ENCODE peak calls at places on chromosome 2, in four cellular contexts. L is psoas muscle, P is heart left ventricle, G is uterus. U is an unnamed sample. For H3K36me3 and H3K9me3, the result is how much of the 10 kb centered on the place peaks cover.

GRCh38 chr2:209472871-209473270 is 49.0 kb downstream of the MAP2 start:
- DNase-seq in L (no peak), P (no peak), G (no peak), U (no peak)

GRCh38 chr2:235618039-235618438 is 124.2 kb downstream of the AGAP1 start:
- DNase-seq in L (no peak), P (no peak), G (no peak), U (no peak)

GRCh38 chr2:109185801-109186570 is 57.0 kb downstream of the SH3RF3 start:
- DNase-seq in P (peak), G (peak), L (peak), U (peak)

GRCh38 chr2:39119732-39120520 is 925 bp downstream of the SOS1 start:
- DNase-seq in L (peak), G (peak), P (peak), U (peak)

GRCh38 chr2:72116081-72116533 is 31.6 kb downstream of the CYP26B1 start:
- DNase-seq in G (no peak), P (no peak), L (no peak), U (no peak)

GRCh38 chr2:105800036-105800755 is 55.5 kb downstream of the NCK2 start:
- DNase-seq in G (no peak), L (no peak), P (no peak), U (no peak)

GRCh38 chr2:1688859-1689258 is 55.5 kb downstream of the PXDN start:
- DNase-seq in L (no peak), P (no peak), G (no peak), U (no peak)

GRCh38 chr2:203918839-203919238 is 17.7 kb upstream of the ICOS start:
- DNase-seq in P (no peak), L (no peak), G (no peak), U (no peak)

GRCh38 chr2:99403524-99403923 is 66.3 kb downstream of the EIF5B start:
- DNase-seq in L (no peak), G (no peak), P (peak), U (no peak)

GRCh38 chr2:49980774-49981173 is 826.5 kb upstream of the FSHR start:
- DNase-seq in L (no peak), G (no peak), P (no peak), U (no peak)

GRCh38 chr2:175022923-175023322 is 17.7 kb upstream of the CHN1 start:
- DNase-seq in P (no peak), L (no peak), G (no peak), U (no peak)

GRCh38 chr2:223865124-223865523 is 27.7 kb upstream of the AP1S3 start:
- DNase-seq in P (no peak), L (no peak), G (no peak), U (no peak)

GRCh38 chr2:73141896-73142295 is 29.1 kb upstream of the RAB11FIP5 start:
- DNase-seq in L (no peak), P (no peak), G (no peak), U (no peak)

GRCh38 chr2:181857471-181857870 is 34.1 kb upstream of the ITPRID2 start:
- DNase-seq in P (no peak), G (no peak), L (no peak), U (no peak)

GRCh38 chr2:98552499-98553179 is 55.7 kb downstream of the COA5 start:
- DNase-seq in G (no peak), P (no peak), L (no peak), U (no peak)

GRCh38 chr2:328761-329160 is 40.9 kb upstream of the ALKAL2 start:
- DNase-seq in G (no peak), L (no peak), P (no peak), U (no peak)

GRCh38 chr2:74922592-74923227 is 35.7 kb upstream of the POLE4 start:
- DNase-seq in P (no peak), G (no peak), L (no peak), U (no peak)

GRCh38 chr2:234703258-234703657 is 206.4 kb upstream of the ARL4C start:
- DNase-seq in P (no peak), G (no peak), L (no peak), U (no peak)

GRCh38 chr2:10580991-10581390 is 108.8 kb downstream of the NOL10 start:
- DNase-seq in G (no peak), L (no peak), P (no peak), U (no peak)

GRCh38 chr2:234828382-234829073 is 123.3 kb upstream of the SH3BP4 start:
- DNase-seq in P (no peak), G (no peak), L (no peak), U (no peak)

GRCh38 chr2:6556755-6557154 is 309.0 kb downstream of the CMPK2 start:
- DNase-seq in P (no peak), L (no peak), G (no peak), U (no peak)

GRCh38 chr2:170525566-170525900 is 189.6 kb upstream of the SP5 start:
- DNase-seq in G (peak), P (peak), L (peak), U (peak)

GRCh38 chr2:118699816-118700215 is 147.6 kb downstream of the EN1 start:
- DNase-seq in L (no peak), P (no peak), G (no peak), U (no peak)

GRCh38 chr2:453132-453531 is 165.2 kb upstream of the ALKAL2 start:
- DNase-seq in G (no peak), P (no peak), L (no peak), U (no peak)

GRCh38 chr2:176931588-176932563 is 280.7 kb upstream of the HNRNPA3 start:
- DNase-seq in L (no peak), P (no peak), G (no peak), U (no peak)

GRCh38 chr2:120245520-120245835 is 7.2 kb upstream of the RALB start:
- DNase-seq in L (peak), G (peak), P (no peak), U (peak)

GRCh38 chr2:18387479-18388206 is 172.8 kb downstream of the RDH14 start:
- DNase-seq in P (peak), G (peak), L (peak), U (peak)

GRCh38 chr2:136112317-136112891 is 5.5 kb downstream of the CXCR4 start:
- DNase-seq in G (no peak), P (no peak), L (no peak), U (no peak)

GRCh38 chr2:105873721-105874120 is 129.0 kb downstream of the NCK2 start:
- DNase-seq in P (no peak), L (no peak), G (peak), U (no peak)

GRCh38 chr2:105576440-105577241 is 168.1 kb upstream of the NCK2 start:
- DNase-seq in G (no peak), L (no peak), P (peak), U (no peak)

GRCh38 chr2:111898703-111899514 is 502 bp downstream of the MERTK start:
- DNase-seq in P (peak), G (no peak), L (peak), U (no peak)

GRCh38 chr2:69026026-69026425 is 13.0 kb downstream of the ANTXR1 start:
- DNase-seq in P (no peak), L (no peak), G (no peak), U (no peak)

GRCh38 chr2:206311026-206311425 is 36.6 kb downstream of the ZDBF2 start:
- DNase-seq in P (no peak), G (no peak), L (no peak), U (no peak)

GRCh38 chr2:70993689-70993986 is 1.0 kb downstream of the TEX261 start:
- DNase-seq in P (no peak), G (no peak), L (no peak), U (no peak)

GRCh38 chr2:81483254-81483653 is 1178.7 kb upstream of the LRRTM1 start:
- DNase-seq in L (no peak), P (no peak), G (no peak), U (no peak)

GRCh38 chr2:134819334-134819733 is 19.1 kb upstream of the ACMSD start:
- DNase-seq in G (no peak), L (no peak), P (no peak), U (no peak)

GRCh38 chr2:239526666-239527415 is 126.0 kb upstream of the HDAC4 start:
- DNase-seq in G (no peak), L (peak), P (no peak), U (no peak)

GRCh38 chr2:199895406-199895805 is 15.7 kb upstream of the C2orf69 start:
- DNase-seq in G (no peak), P (no peak), L (no peak), U (no peak)

GRCh38 chr2:213544940-213545339 is 260.7 kb downstream of the SPAG16 start:
- DNase-seq in L (no peak), P (no peak), G (no peak), U (no peak)

DNA sequence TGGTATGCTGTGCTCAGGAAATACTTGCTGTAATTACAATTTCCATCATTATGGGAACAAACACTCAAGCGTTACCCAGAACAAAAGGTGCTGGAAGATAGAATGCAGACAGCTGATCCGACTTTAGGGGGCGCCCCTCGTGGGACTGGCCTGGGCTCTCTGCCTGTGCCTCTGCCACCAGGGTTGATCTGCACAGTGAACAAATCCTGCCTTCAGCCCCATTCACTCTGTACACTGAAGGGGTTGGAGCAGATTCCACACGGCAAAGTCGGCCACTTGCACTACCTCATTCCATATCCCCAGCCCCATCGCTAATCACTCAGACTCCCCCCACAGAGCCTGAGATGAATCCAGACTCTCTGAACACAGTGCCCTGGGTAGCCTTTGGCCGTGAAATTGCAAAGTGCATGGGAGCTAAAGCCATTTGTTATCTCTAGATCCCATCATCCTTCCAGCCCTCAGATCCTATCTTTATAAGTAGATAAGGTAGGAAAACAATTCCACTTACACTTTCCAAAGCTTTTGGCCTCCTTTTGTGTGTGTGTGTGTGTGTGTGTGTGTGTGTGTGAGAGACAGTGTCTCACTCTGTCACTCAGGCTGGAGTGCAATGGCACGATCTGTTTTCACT is 69.3 kb downstream of the INPP5D start:
- DNase-seq in P (no peak), L (no peak), G (no peak), U (no peak)
- TF ChIP-seq CTCF in P (no peak), L (no peak), G (no peak), U (no peak)

GRCh38 chr2:219520079-219520478 is 5.8 kb downstream of the ASIC4 start:
- DNase-seq in P (no peak), G (no peak), L (no peak), U (no peak)
- H3K36me3 ChIP-seq in P (under half), G (under half), L (under half), U (under half)

GRCh38 chr2:16249269-16250055 is 309.1 kb downstream of the MYCN start:
- DNase-seq in P (no peak), G (no peak), L (no peak), U (no peak)
- H3K9me3 ChIP-seq in P (under half), G (under half), L (under half), U (under half)

GRCh38 chr2:188785515-188785914 is 188.7 kb upstream of the COL3A1 start:
- DNase-seq in P (no peak), G (no peak), L (no peak), U (no peak)

GRCh38 chr2:188786368-188786781 is 187.8 kb upstream of the COL3A1 start:
- DNase-seq in P (no peak), L (no peak), G (peak), U (no peak)

GRCh38 chr2:188787661-188788044 is 186.5 kb upstream of the COL3A1 start:
- DNase-seq in G (no peak), L (no peak), P (no peak), U (no peak)

GRCh38 chr2:188787002-188787660 is 187.0 kb upstream of the COL3A1 start:
- DNase-seq in L (no peak), G (no peak), P (no peak), U (no peak)

DNA sequence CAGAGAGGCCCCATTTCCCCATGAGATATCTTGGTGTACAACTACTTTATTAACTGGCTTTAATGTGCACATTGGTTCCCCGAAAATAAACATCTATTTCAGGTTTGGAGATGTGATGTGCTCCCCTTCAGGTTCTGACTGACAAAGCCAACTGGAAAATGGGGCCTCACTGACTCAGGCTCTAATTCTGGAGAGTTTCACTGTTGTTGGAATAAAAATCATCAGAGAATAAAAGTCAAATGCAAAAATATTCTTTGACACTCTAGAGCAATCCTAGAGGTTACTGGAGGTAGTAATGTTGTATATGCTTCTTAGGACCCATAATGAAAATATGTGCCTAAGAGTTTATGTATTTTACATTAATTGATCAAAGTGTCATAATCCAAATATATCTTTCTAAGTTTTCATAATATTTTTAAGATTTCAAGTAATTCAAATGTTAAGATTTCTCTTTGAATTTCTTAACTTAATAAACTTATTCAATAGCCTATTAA is 189.9 kb upstream of the COL3A1 start:
- DNase-seq in L (no peak), G (no peak), P (no peak), U (no peak)
- TF ChIP-seq CTCF in L (no peak), G (no peak), P (no peak), U (no peak)

GRCh38 chr2:178496049-178496448 is 15.8 kb downstream of the PLEKHA3 start:
- DNase-seq in G (no peak), P (no peak), L (no peak), U (no peak)
- H3K36me3 ChIP-seq in G (under half), P (under half), L (under half), U (under half)

GRCh38 chr2:31693882-31694281 is 113.1 kb upstream of the SRD5A2 start:
- DNase-seq in L (no peak), P (no peak), G (no peak), U (no peak)

GRCh38 chr2:31694444-31694843 is 113.7 kb upstream of the SRD5A2 start:
- DNase-seq in G (no peak), L (no peak), P (no peak), U (no peak)

DNA sequence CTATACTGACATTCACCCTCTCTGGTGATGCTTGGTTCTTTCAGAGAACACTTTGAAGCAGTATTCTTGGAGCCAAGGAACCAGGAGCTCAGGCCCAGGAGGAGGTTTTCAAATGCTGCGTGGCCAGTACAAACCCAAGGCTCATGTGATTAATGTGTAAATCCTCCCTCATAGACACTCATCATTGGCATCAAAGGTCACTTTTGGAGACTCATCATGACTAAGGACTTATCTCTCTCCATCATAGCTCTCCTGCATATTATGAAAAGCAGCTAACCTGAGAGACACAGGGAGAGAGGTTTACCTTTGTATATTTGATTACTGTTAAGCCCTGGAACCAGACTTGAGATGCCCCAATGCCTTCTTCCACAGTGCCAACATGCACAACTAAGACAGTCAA is 115.3 kb upstream of the SRD5A2 start:
- DNase-seq in L (no peak), G (no peak), P (no peak), U (no peak)
- H3K9me3 ChIP-seq in L (under half), G (under half), P (half or more), U (under half)

DNA sequence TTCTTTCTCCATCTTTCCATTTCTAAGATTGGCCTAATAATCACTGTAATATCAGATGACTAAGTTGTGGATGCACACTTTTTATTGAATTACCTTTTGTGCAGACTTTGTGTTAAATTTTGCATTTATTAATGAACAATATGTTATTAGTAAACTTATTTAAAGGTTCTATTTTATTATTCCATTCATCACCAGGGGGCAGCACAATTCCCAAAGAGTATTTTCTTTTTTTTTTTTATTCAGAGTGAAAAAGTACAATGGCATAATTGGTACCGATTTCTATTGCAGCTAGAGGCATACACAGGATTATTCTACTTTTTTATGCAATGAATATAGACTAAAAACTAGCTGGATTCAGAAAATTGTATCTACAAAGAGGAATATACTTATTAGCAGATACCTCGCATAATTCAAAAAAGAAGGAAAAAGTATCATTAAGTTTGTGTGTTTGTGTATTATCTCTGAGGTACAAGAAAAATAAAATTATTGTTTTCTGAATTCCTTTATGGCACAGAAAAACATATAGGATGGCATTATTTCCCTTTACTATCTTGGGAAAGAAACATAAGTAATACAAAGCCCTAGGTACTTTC is 390.6 kb downstream of the ERBB4 start:
- DNase-seq in G (no peak), P (no peak), L (no peak), U (no peak)
- TF ChIP-seq CTCF in G (no peak), P (peak), L (peak), U (no peak)